ENCODE peak calls at places on chromosomes 3 and 15, in nine cellular contexts. L is heart left ventricle, J is upper lobe of right lung, S is gastrocnemius medialis, R is lower lobe of right lung, U is tibial artery, T is GM23338, Z is psoas muscle, O is esophagus muscularis mucosa. V is an unnamed sample. For H3K4me1, the result is how much of the 10 kb centered on the place peaks cover.

GRCh38 chr3:105728913-105729312 is 139.9 kb downstream of the CBLB start:
- DNase-seq in L (no peak), J (no peak), S (no peak), R (no peak), U (no peak), T (no peak), Z (no peak), O (no peak), V (no peak)

GRCh38 chr3:117059054-117059989 is 349.7 kb downstream of the TUSC7 start:
- DNase-seq in L (no peak), J (no peak), S (no peak), R (no peak), U (no peak), T (peak), Z (no peak), O (no peak), V (no peak)

GRCh38 chr15:98169551-98169950 is 209.0 kb downstream of the ARRDC4 start:
- DNase-seq in L (no peak), J (no peak), S (no peak), R (no peak), U (no peak), T (no peak), Z (no peak), O (no peak), V (no peak)

GRCh38 chr15:30062881-30063280 is 19.9 kb upstream of the GOLGA8J start:
- DNase-seq in L (no peak), J (no peak), S (no peak), R (no peak), U (no peak), T (no peak), Z (no peak), O (no peak), V (no peak)

GRCh38 chr3:165895919-165896318 is 58.7 kb upstream of the BCHE start:
- DNase-seq in L (no peak), J (no peak), S (no peak), R (no peak), U (no peak), T (peak), Z (no peak), O (no peak), V (peak)

GRCh38 chr3:58628823-58629562 is 37.6 kb downstream of the FAM3D start:
- DNase-seq in L (no peak), J (no peak), S (peak), R (no peak), U (no peak), T (no peak), Z (no peak), O (no peak), V (no peak)

GRCh38 chr15:21261965-21262850 is 178.1 kb downstream of the POTEB3 start:
- DNase-seq in L (peak), J (peak), S (peak), R (peak), U (peak), T (no peak), Z (peak), O (no peak), V (no peak)

GRCh38 chr3:186277268-186277909 is 84.6 kb downstream of the DGKG start:
- DNase-seq in L (no peak), J (no peak), S (no peak), R (no peak), U (no peak), T (peak), Z (no peak), O (no peak), V (no peak)

GRCh38 chr3:41650406-41650805 is 311.5 kb downstream of the ULK4 start:
- DNase-seq in L (no peak), J (no peak), S (no peak), R (no peak), U (no peak), T (no peak), Z (no peak), O (no peak), V (no peak)

GRCh38 chr3:122484985-122485384 is 29.8 kb downstream of the KPNA1 start:
- DNase-seq in L (no peak), J (no peak), S (no peak), R (no peak), U (no peak), T (no peak), Z (peak), O (no peak), V (no peak)

GRCh38 chr15:64125978-64126377 is 25.6 kb upstream of the SNX22 start:
- DNase-seq in L (no peak), J (no peak), S (no peak), R (no peak), U (no peak), T (no peak), Z (no peak), O (no peak), V (no peak)

GRCh38 chr3:136503056-136503455 is 249.1 kb downstream of the STAG1 start:
- DNase-seq in L (no peak), J (no peak), S (no peak), R (no peak), U (no peak), T (no peak), Z (no peak), O (no peak), V (no peak)

GRCh38 chr3:174398761-174399160 is 460.4 kb upstream of the NAALADL2 start:
- DNase-seq in L (no peak), J (no peak), S (no peak), R (no peak), U (no peak), T (no peak), Z (no peak), O (no peak), V (no peak)

GRCh38 chr3:11221818-11222217 is 50.4 kb upstream of the ATG7 start:
- DNase-seq in L (no peak), J (no peak), S (no peak), R (no peak), U (no peak), T (no peak), Z (no peak), O (no peak), V (no peak)

GRCh38 chr3:6416049-6416661 is 444.8 kb upstream of the GRM7 start:
- DNase-seq in L (no peak), J (no peak), S (no peak), R (no peak), U (no peak), T (no peak), Z (no peak), O (no peak), V (no peak)

GRCh38 chr3:52221563-52222318 is 3.7 kb downstream of the TLR9 start:
- DNase-seq in L (no peak), J (peak), S (peak), R (no peak), U (no peak), T (no peak), Z (peak), O (no peak), V (no peak)

GRCh38 chr3:99774467-99774866 is 43.2 kb upstream of the CMSS1 start:
- DNase-seq in L (no peak), J (no peak), S (no peak), R (no peak), U (no peak), T (no peak), Z (no peak), O (no peak), V (no peak)

GRCh38 chr3:107106316-107106715 is 270.9 kb upstream of the CCDC54 start:
- DNase-seq in L (no peak), J (no peak), S (no peak), R (no peak), U (no peak), T (no peak), Z (no peak), O (no peak), V (no peak)

GRCh38 chr3:188165596-188165995 is 11.6 kb downstream of the LPP start:
- DNase-seq in L (no peak), J (no peak), S (no peak), R (no peak), U (no peak), T (no peak), Z (no peak), O (no peak), V (peak)

GRCh38 chr3:100740207-100740606 is 30.9 kb downstream of the TFG start:
- DNase-seq in L (no peak), J (no peak), S (no peak), R (no peak), U (no peak), T (no peak), Z (no peak), O (no peak), V (no peak)

GRCh38 chr15:65655026-65655425 is 33.3 kb downstream of the SLC24A1 start:
- DNase-seq in L (no peak), J (no peak), S (no peak), R (no peak), U (no peak), T (no peak), Z (no peak), O (no peak), V (no peak)

GRCh38 chr3:175057406-175057805 is 198.3 kb downstream of the NAALADL2 start:
- DNase-seq in L (no peak), J (no peak), S (no peak), R (no peak), U (no peak), T (no peak), Z (no peak), O (no peak), V (no peak)

GRCh38 chr3:125478321-125478720 is 41.7 kb downstream of the SNX4 start:
- DNase-seq in L (no peak), J (no peak), S (no peak), R (no peak), U (no peak), T (no peak), Z (no peak), O (no peak), V (no peak)

GRCh38 chr3:9020396-9020795 is 57.1 kb upstream of the RAD18 start:
- DNase-seq in L (no peak), J (no peak), S (no peak), R (no peak), U (no peak), T (no peak), Z (no peak), O (no peak), V (no peak)

GRCh38 chr15:78070049-78070698 is 7.3 kb downstream of the TBC1D2B start:
- DNase-seq in L (no peak), J (no peak), S (no peak), R (no peak), U (peak), T (no peak), Z (no peak), O (no peak), V (peak)

GRCh38 chr3:153443961-153444360 is 281.9 kb downstream of the RAP2B start:
- DNase-seq in L (no peak), J (no peak), S (no peak), R (no peak), U (no peak), T (peak), Z (no peak), O (no peak), V (peak)

GRCh38 chr15:63505842-63506222 is 1.4 kb downstream of the USP3 start:
- DNase-seq in L (no peak), J (no peak), S (no peak), R (no peak), U (no peak), T (no peak), Z (no peak), O (no peak), V (no peak)

GRCh38 chr3:191065183-191065805 is 133.7 kb upstream of the OSTN start:
- DNase-seq in L (no peak), J (no peak), S (no peak), R (no peak), U (no peak), T (peak), Z (no peak), O (no peak), V (no peak)

GRCh38 chr15:96268421-96269204 is 61.9 kb upstream of the NR2F2 start:
- DNase-seq in L (no peak), J (no peak), S (no peak), R (no peak), U (no peak), T (peak), Z (no peak), O (peak), V (no peak)

GRCh38 chr3:164418426-164418825 is 659.9 kb downstream of the SI start:
- DNase-seq in L (no peak), J (no peak), S (no peak), R (no peak), U (no peak), T (no peak), Z (no peak), O (no peak), V (no peak)

GRCh38 chr15:85725019-85725418 is 69.7 kb downstream of the KLHL25 start:
- DNase-seq in L (no peak), J (no peak), S (no peak), R (no peak), U (no peak), T (no peak), Z (no peak), O (no peak), V (no peak)

GRCh38 chr3:152026033-152026556 is 152.7 kb downstream of the SUCNR1 start:
- DNase-seq in L (no peak), J (no peak), S (no peak), R (no peak), U (no peak), T (no peak), Z (no peak), O (no peak), V (no peak)

GRCh38 chr3:41274944-41275668 is 75.8 kb downstream of the CTNNB1 start:
- DNase-seq in L (no peak), J (no peak), S (no peak), R (no peak), U (no peak), T (no peak), Z (no peak), O (no peak), V (no peak)

GRCh38 chr3:144028798-144029411 is 57.3 kb downstream of the DIPK2A start:
- DNase-seq in L (no peak), J (no peak), S (no peak), R (no peak), U (no peak), T (no peak), Z (no peak), O (no peak), V (peak)

GRCh38 chr3:29611252-29611651 is 330.4 kb downstream of the RBMS3 start:
- DNase-seq in L (no peak), J (no peak), S (no peak), R (no peak), U (no peak), T (no peak), Z (no peak), O (no peak), V (no peak)

GRCh38 chr3:138594150-138594934 is at the start of gene CEP70:
- DNase-seq in L (peak), J (peak), S (peak), R (peak), U (peak), T (peak), Z (peak), O (peak), V (peak)

GRCh38 chr3:59796486-59796885 is 746.7 kb upstream of the CFAP20DC start:
- DNase-seq in L (no peak), J (no peak), S (no peak), R (no peak), U (no peak), T (no peak), Z (no peak), O (no peak), V (no peak)
- H3K4me1 ChIP-seq in L (under half), J (under half), S (under half), R (under half), U (under half), T (under half), Z (under half), O (under half), V (under half)

DNA sequence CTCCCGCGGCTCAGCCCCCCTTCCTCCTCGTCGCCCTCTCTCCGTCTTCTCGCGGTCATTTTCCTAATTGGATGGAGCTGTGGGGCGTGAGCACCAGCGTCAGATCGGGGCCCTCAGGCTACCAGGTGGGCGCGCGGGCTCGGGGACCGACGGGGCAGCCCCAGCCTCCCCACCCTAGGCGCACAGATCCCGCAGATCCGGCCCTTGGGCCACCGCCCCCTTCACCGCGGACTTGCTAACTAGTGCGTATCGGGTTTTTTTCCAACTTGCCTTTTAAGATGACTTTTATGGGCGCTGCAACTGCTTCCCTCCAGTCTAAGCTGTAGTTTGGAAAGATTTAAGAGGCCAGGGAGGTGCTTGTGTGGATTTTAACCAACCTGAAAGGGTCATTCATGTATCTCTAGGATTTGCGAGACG is 1.3 kb downstream of the ZNF710 start:
- DNase-seq in L (peak), J (peak), S (peak), R (peak), U (peak), T (peak), Z (peak), O (no peak), V (peak)
- H3K4me1 ChIP-seq in L (half or more), J (under half), S (under half), R (half or more), U (under half), T (under half), Z (half or more), O (under half), V (half or more)

DNA sequence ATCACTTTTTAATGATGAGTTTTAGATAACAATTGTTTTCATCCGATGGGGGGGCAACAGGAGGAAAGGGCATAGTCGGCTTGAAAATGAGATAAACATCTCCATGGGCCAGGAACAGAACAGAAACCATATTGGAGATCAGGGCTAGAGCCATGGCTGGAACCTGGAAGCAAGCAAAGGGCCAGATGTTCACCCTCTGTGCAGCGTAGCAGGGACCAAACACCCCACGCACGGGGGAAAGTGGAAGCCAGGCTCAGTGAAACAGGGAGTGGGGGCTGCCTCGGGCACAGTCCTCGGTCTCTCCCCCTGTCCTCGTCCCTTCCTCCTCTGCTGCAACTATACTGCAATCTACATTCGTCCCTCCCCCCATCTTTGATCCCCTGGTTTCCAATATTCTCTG is 121.7 kb downstream of the XXYLT1 start:
- DNase-seq in L (no peak), J (no peak), S (no peak), R (no peak), U (no peak), T (no peak), Z (no peak), O (no peak), V (no peak)
- H3K4me1 ChIP-seq in L (half or more), J (half or more), S (under half), R (half or more), U (under half), T (half or more), Z (under half), O (under half), V (under half)

DNA sequence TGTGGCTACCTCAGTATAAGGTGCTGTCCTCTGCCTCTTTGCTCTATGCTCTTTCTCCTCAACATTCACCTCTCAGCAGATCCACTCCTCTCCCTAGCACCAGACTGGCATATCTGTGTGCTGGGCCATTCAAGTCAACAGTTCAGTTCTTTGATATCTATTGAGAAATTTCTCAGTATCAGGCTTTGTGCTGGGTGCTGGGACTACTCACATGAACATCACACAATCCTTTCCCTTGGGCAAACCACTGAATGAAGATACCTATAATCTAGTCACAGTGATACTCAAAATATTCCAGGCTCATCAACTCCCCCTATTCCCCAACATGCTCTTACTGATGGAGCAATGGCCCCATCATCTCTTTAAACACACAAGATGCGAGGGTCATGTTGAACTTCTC is 120.8 kb downstream of the RPL22L1 start:
- DNase-seq in L (no peak), J (no peak), S (no peak), R (no peak), U (no peak), T (no peak), Z (no peak), O (peak), V (no peak)
- H3K4me1 ChIP-seq in L (under half), J (under half), S (under half), R (under half), U (under half), T (under half), Z (under half), O (under half), V (under half)

GRCh38 chr15:62453356-62453755 is 288.3 kb upstream of the C2CD4B start:
- DNase-seq in L (no peak), J (no peak), S (peak), R (no peak), U (no peak), T (no peak), Z (no peak), O (no peak), V (no peak)
- H3K4me1 ChIP-seq in L (half or more), J (under half), S (half or more), R (under half), U (under half), T (under half), Z (half or more), O (half or more), V (under half)

GRCh38 chr3:157508461-157508860 is 5.2 kb upstream of the VEPH1 start:
- DNase-seq in L (no peak), J (no peak), S (no peak), R (no peak), U (no peak), T (no peak), Z (no peak), O (no peak), V (no peak)
- H3K4me1 ChIP-seq in L (under half), J (under half), S (under half), R (under half), U (under half), T (under half), Z (under half), O (under half), V (under half)

GRCh38 chr15:73368301-73369072 is at the start of gene HCN4:
- DNase-seq in L (no peak), J (no peak), S (no peak), R (no peak), U (no peak), T (peak), Z (no peak), O (no peak), V (no peak)

GRCh38 chr15:73370151-73370550 is 1.4 kb upstream of the HCN4 start:
- DNase-seq in L (no peak), J (no peak), S (no peak), R (no peak), U (no peak), T (peak), Z (no peak), O (no peak), V (no peak)

GRCh38 chr15:73367624-73368300 is 996 bp downstream of the HCN4 start:
- DNase-seq in L (peak), J (no peak), S (no peak), R (no peak), U (no peak), T (peak), Z (no peak), O (no peak), V (no peak)

GRCh38 chr15:73366766-73367623 is 1.8 kb downstream of the HCN4 start:
- DNase-seq in L (peak), J (no peak), S (no peak), R (no peak), U (no peak), T (peak), Z (no peak), O (no peak), V (no peak)

GRCh38 chr15:73369073-73369694 is 426 bp upstream of the HCN4 start:
- DNase-seq in L (no peak), J (no peak), S (no peak), R (no peak), U (no peak), T (peak), Z (no peak), O (no peak), V (no peak)
- H3K4me1 ChIP-seq in L (under half), J (under half), S (under half), R (under half), U (under half), T (under half), Z (under half), O (under half), V (under half)

GRCh38 chr15:31372635-31373091 is 46.0 kb downstream of the KLF13 start:
- DNase-seq in L (peak), J (no peak), S (peak), R (no peak), U (no peak), T (peak), Z (peak), O (no peak), V (no peak)
- H3K4me1 ChIP-seq in L (half or more), J (half or more), S (half or more), R (half or more), U (under half), T (under half), Z (under half), O (half or more), V (under half)

GRCh38 chr3:195037017-195037373 is 234.0 kb downstream of the XXYLT1 start:
- DNase-seq in L (no peak), J (no peak), S (no peak), R (no peak), U (no peak), T (no peak), Z (no peak), O (no peak), V (no peak)
- H3K4me1 ChIP-seq in L (under half), J (under half), S (under half), R (under half), U (under half), T (under half), Z (under half), O (under half), V (under half)

V was measured in Karpas-422.